ENCODE peak calls at places on chromosomes 11 and 22, in six cellular contexts. F is neuronal stem cell, L is mesenchymal stem cell, Y is IMR-90, K is H1, N is trophoblast cell. H is an unnamed sample.

GRCh38 chr11:66004186-66004585 is 1.9 kb downstream of the BANF1 start:
- DNase-seq in F (no peak), L (no peak), Y (no peak), K (no peak), N (no peak), H (no peak)

GRCh38 chr11:125055107-125055715 is 7.9 kb upstream of the SLC37A2 start:
- DNase-seq in F (no peak), L (no peak), Y (no peak), K (no peak), N (peak), H (no peak)

GRCh38 chr11:27293500-27294417 is 69.3 kb downstream of the CCDC34 start:
- DNase-seq in F (no peak), L (no peak), Y (peak), K (no peak), N (no peak), H (no peak)

GRCh38 chr11:129289350-129290040 is 86.2 kb upstream of the BARX2 start:
- DNase-seq in F (no peak), L (no peak), Y (no peak), K (no peak), N (no peak), H (no peak)

GRCh38 chr11:110600322-110600721 is 111.9 kb downstream of the ARHGAP20 start:
- DNase-seq in F (no peak), L (no peak), Y (no peak), K (no peak), N (no peak), H (no peak)

GRCh38 chr11:1442163-1442562 is 44.4 kb downstream of the MOB2 start:
- DNase-seq in F (no peak), L (no peak), Y (no peak), K (no peak), N (no peak), H (peak)

GRCh38 chr11:17743808-17744119 is 9.2 kb downstream of the KCNC1 start:
- DNase-seq in F (no peak), L (no peak), Y (peak), K (no peak), N (no peak), H (no peak)

GRCh38 chr22:29782061-29782845 is 15.1 kb downstream of the UQCR10 start:
- DNase-seq in F (no peak), L (no peak), Y (peak), K (no peak), N (no peak), H (no peak)

GRCh38 chr11:65401073-65401802 is 14.8 kb downstream of the FRMD8 start:
- DNase-seq in F (no peak), L (no peak), Y (no peak), K (no peak), N (no peak), H (no peak)

GRCh38 chr11:11011617-11012016 is 153.8 kb upstream of the ZBED5 start:
- DNase-seq in F (no peak), L (no peak), Y (no peak), K (no peak), N (no peak), H (no peak)

GRCh38 chr22:49715450-49715849 is 112.2 kb downstream of the BRD1 start:
- DNase-seq in F (no peak), L (no peak), Y (no peak), K (no peak), N (no peak), H (no peak)

GRCh38 chr11:59680287-59681154 is 11.7 kb upstream of the PATL1 start:
- DNase-seq in F (peak), L (peak), Y (peak), K (peak), N (peak), H (peak)

GRCh38 chr22:17655289-17655688 is 16.7 kb downstream of the BCL2L13 start:
- DNase-seq in F (no peak), L (no peak), Y (no peak), K (no peak), N (no peak), H (no peak)

GRCh38 chr11:119531091-119531490 is 108.1 kb upstream of the THY1 start:
- DNase-seq in F (no peak), L (no peak), Y (no peak), K (no peak), N (no peak), H (no peak)

GRCh38 chr22:19111584-19111983 is 10.6 kb downstream of the DGCR2 start:
- DNase-seq in F (no peak), L (no peak), Y (no peak), K (no peak), N (no peak), H (no peak)

GRCh38 chr11:123381149-123381548 is 48.9 kb upstream of the GRAMD1B start:
- DNase-seq in F (no peak), L (no peak), Y (no peak), K (no peak), N (no peak), H (no peak)

GRCh38 chr22:29116397-29117123 is 43.7 kb downstream of the KREMEN1 start:
- DNase-seq in F (no peak), L (peak), Y (peak), K (no peak), N (no peak), H (no peak)

GRCh38 chr11:1271002-1271401 is 38.4 kb downstream of the TOLLIP start:
- DNase-seq in F (no peak), L (peak), Y (peak), K (no peak), N (no peak), H (no peak)

GRCh38 chr11:15551897-15552851 is 437.5 kb downstream of the INSC start:
- DNase-seq in F (peak), L (no peak), Y (no peak), K (peak), N (no peak), H (peak)

GRCh38 chr11:129846508-129847335 is 31.1 kb downstream of the TMEM45B start:
- DNase-seq in F (no peak), L (peak), Y (peak), K (no peak), N (peak), H (no peak)

GRCh38 chr22:48445113-48445827 is 1382.4 kb downstream of the BRD1 start:
- DNase-seq in F (no peak), L (no peak), Y (no peak), K (no peak), N (no peak), H (no peak)

GRCh38 chr11:118129475-118130196 is 23.0 kb downstream of the SCN4B start:
- DNase-seq in F (no peak), L (no peak), Y (no peak), K (no peak), N (no peak), H (no peak)

GRCh38 chr11:11992257-11992690 is 16.2 kb downstream of the DKK3 start:
- DNase-seq in F (no peak), L (peak), Y (no peak), K (no peak), N (peak), H (no peak)

GRCh38 chr11:437228-437870 is 4.5 kb downstream of the ANO9 start:
- DNase-seq in F (no peak), L (no peak), Y (no peak), K (no peak), N (no peak), H (no peak)

GRCh38 chr22:42673898-42674390 is 24.8 kb upstream of the CYB5R3 start:
- DNase-seq in F (no peak), L (no peak), Y (no peak), K (no peak), N (peak), H (no peak)

GRCh38 chr22:42060489-42060888 is 10.1 kb downstream of the NAGA start:
- DNase-seq in F (no peak), L (no peak), Y (no peak), K (no peak), N (no peak), H (no peak)

GRCh38 chr11:61967177-61967923 is at the start of gene FTH1:
- DNase-seq in F (peak), L (peak), Y (peak), K (peak), N (peak), H (peak)

GRCh38 chr22:30777589-30777988 is 82.9 kb downstream of the OSBP2 start:
- DNase-seq in F (no peak), L (no peak), Y (no peak), K (no peak), N (no peak), H (no peak)

GRCh38 chr22:43553451-43554258 is 141.8 kb downstream of the MPPED1 start:
- DNase-seq in F (no peak), L (no peak), Y (no peak), K (no peak), N (no peak), H (no peak)

GRCh38 chr11:35257287-35257686 is 118.3 kb downstream of the CD44 start:
- DNase-seq in F (no peak), L (no peak), Y (no peak), K (no peak), N (no peak), H (no peak)
- H4K91ac ChIP-seq in F (no peak), L (no peak), Y (no peak), K (no peak), N (no peak), H (no peak)

DNA sequence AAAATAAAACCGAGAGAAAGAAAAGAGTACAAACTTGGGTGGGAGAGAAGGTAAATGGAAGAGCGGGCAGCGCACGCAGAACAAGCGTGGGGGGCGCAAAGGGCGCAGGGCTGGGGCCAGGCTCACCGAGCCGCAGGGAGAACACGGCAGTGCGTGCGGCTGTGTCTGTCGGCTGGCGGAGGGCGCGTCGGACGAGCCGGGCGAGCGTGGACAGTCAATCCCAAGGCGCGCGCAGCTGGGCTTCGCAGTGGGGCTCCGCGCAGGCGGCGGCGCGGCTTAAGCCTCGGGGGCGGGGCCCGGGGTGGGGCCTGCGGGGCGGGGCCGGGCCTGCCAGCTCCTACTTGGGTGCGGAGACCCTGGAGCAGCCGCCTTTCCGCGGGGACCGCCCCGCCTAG is at the start of gene UCP2:
- DNase-seq in F (no peak), L (peak), Y (peak), K (no peak), N (peak), H (peak)
- H3K4ac ChIP-seq in F (peak), L (no peak), Y (peak), K (peak), N (no peak), H (no peak)

GRCh38 chr11:126480015-126480409 is 124.5 kb downstream of the ST3GAL4 start:
- DNase-seq in F (no peak), L (no peak), Y (no peak), K (no peak), N (no peak), H (no peak)
- H4K91ac ChIP-seq in F (no peak), L (no peak), Y (no peak), K (peak), N (no peak), H (no peak)

GRCh38 chr11:103733889-103734288 is 302.6 kb upstream of the DDI1 start:
- DNase-seq in F (no peak), L (no peak), Y (no peak), K (no peak), N (no peak), H (no peak)

GRCh38 chr11:103737791-103738190 is 298.6 kb upstream of the DDI1 start:
- DNase-seq in F (peak), L (no peak), Y (no peak), K (no peak), N (no peak), H (no peak)

GRCh38 chr11:103736323-103736722 is 300.1 kb upstream of the DDI1 start:
- DNase-seq in F (no peak), L (no peak), Y (no peak), K (no peak), N (no peak), H (no peak)

GRCh38 chr11:103735497-103736032 is 300.9 kb upstream of the DDI1 start:
- DNase-seq in F (no peak), L (peak), Y (peak), K (no peak), N (no peak), H (no peak)

DNA sequence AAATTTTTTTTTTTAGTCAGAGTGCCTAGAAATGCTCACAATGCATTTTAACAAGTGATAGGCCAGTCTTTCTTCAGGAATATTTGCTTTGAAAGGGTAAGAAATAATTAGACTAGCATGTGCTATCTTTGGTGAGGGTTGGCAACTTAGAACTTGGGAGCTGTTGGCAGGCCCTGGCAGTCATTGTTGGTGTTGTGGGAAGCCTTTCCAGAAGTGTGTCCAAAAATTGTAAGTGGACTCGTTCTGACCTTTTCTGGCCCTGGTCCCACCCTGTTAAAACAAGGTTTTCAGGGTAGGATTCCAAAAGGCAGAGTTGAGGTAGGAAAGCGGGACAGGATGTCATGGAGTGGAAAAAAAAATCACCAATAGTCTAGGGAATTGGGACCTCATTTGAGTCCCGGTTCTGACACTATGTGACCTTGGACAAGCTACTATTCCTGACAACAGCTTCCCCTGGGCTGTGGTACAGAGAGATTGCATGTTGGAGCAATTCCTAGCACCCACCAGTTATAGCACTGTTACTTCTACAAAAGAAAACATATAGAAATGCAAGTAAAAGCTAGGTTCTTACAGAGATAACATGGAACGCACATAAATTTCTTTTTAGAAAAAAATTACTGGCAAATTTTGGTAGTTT is 299.3 kb upstream of the DDI1 start:
- DNase-seq in F (no peak), L (no peak), Y (no peak), K (no peak), N (no peak), H (no peak)
- H3K4ac ChIP-seq in F (no peak), L (no peak), Y (no peak), K (no peak), N (no peak), H (no peak)

GRCh38 chr11:43735931-43736330 is 55.4 kb downstream of the HSD17B12 start:
- DNase-seq in F (no peak), L (no peak), Y (peak), K (no peak), N (no peak), H (no peak)

GRCh38 chr11:43737194-43737575 is 56.6 kb downstream of the HSD17B12 start:
- DNase-seq in F (no peak), L (no peak), Y (no peak), K (no peak), N (no peak), H (no peak)

GRCh38 chr11:43736502-43737193 is 56.1 kb downstream of the HSD17B12 start:
- DNase-seq in F (no peak), L (peak), Y (peak), K (no peak), N (no peak), H (no peak)

GRCh38 chr11:43734256-43734655 is 53.7 kb downstream of the HSD17B12 start:
- DNase-seq in F (no peak), L (no peak), Y (no peak), K (no peak), N (no peak), H (no peak)

DNA sequence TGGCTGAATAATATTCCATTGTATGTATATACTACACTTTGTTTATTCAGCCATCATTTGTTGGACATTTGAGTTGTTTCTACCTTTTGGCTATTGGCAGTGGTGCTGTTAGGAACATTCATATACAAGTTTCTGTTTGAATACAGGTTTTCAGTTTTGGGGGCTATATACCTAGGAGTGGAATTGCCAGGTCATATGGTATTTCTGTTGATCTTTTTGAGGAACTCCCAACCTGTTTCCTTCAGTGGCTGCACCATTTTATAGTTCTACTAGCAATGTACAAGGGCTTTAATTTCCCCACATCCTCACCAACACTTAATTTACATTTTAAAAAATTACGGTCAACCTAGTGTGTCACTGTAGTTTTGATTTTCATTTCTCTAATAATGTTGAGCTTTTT is 54.6 kb downstream of the HSD17B12 start:
- DNase-seq in F (no peak), L (no peak), Y (no peak), K (no peak), N (no peak), H (no peak)
- H4K91ac ChIP-seq in F (no peak), L (no peak), Y (no peak), K (no peak), N (no peak), H (no peak)

GRCh38 chr22:36327922-36328551 is 59.7 kb downstream of the MYH9 start:
- DNase-seq in F (no peak), L (no peak), Y (peak), K (no peak), N (peak), H (no peak)

GRCh38 chr22:36330655-36331305 is 57.0 kb downstream of the MYH9 start:
- DNase-seq in F (no peak), L (peak), Y (peak), K (no peak), N (peak), H (no peak)

GRCh38 chr22:36328635-36329216 is 59.0 kb downstream of the MYH9 start:
- DNase-seq in F (no peak), L (peak), Y (peak), K (no peak), N (peak), H (no peak)

GRCh38 chr22:36330127-36330526 is 57.6 kb downstream of the MYH9 start:
- DNase-seq in F (no peak), L (no peak), Y (no peak), K (no peak), N (peak), H (no peak)

DNA sequence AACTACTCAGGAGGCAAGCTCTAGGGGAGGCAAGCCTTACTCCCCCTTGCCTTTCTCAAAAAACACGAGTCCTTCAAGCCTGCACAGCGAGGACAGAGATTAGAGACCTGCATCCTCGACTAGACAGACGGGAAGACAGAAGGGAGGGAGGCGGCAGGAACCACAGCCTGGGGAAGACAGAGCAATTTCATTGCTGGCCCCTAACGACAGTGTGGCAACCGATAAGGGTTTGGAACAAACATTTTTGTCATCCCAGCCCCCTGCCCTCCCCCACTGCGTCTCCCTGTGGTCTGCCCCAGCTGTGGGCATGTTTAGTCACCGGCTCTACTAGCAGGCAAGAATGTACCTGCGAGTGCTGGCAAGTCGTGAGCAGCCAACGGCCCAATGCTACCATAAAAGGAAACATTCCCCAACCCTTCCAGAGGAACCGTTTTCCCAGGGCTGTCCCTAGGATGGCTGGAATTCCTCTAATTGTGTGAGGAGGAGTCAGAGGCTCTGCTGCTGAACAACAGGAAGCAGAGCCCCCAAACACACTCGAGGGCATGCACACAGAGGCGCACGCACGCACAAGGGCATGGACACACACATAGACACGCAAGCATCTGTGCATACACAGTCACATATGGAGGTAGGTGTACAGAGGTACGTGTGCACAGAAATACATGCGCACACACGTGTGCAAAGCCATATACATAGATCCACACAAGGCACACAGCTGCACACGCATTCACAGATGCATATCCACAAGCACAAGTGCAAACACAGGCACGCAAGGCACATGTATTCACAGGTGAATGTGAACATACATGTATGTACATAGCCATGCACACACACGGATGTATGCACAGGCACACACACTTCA is 58.3 kb downstream of the MYH9 start:
- DNase-seq in F (peak), L (peak), Y (peak), K (peak), N (peak), H (peak)
- H3K4ac ChIP-seq in F (no peak), L (peak), Y (peak), K (peak), N (peak), H (peak)